ENCODE peak calls at places on chromosomes 13 and 19, in eight cellular contexts. U, V, T, X, M, F, Z and N are unnamed samples.

GRCh38 chr19:980133-980998 is 3.8 kb upstream of the WDR18 start:
- DNase-seq in U (no peak), V (peak), T (no peak), X (peak), M (no peak), F (no peak), Z (no peak), N (peak)

GRCh38 chr13:44243198-44243852 is 130.3 kb upstream of the SERP2 start:
- DNase-seq in U (no peak), V (peak), T (no peak), X (peak), M (no peak), F (no peak), Z (no peak), N (peak)

GRCh38 chr19:6228523-6229215 is 51.1 kb downstream of the MLLT1 start:
- DNase-seq in U (no peak), V (peak), T (no peak), X (peak), M (no peak), F (no peak), Z (no peak), N (peak)

GRCh38 chr13:97252735-97253134 is 30.6 kb downstream of the MBNL2 start:
- DNase-seq in U (no peak), V (no peak), T (no peak), X (no peak), M (no peak), F (no peak), Z (no peak), N (no peak)

GRCh38 chr13:95656386-95657015 is 12.0 kb upstream of the DZIP1 start:
- DNase-seq in U (no peak), V (no peak), T (no peak), X (no peak), M (no peak), F (no peak), Z (no peak), N (no peak)

GRCh38 chr19:30385174-30385573 is 13.0 kb downstream of the ZNF536 start:
- DNase-seq in U (no peak), V (no peak), T (no peak), X (no peak), M (no peak), F (no peak), Z (no peak), N (no peak)

GRCh38 chr13:40388617-40389016 is 277.8 kb downstream of the FOXO1 start:
- DNase-seq in U (peak), V (no peak), T (peak), X (peak), M (no peak), F (no peak), Z (no peak), N (no peak)

GRCh38 chr13:35720290-35720689 is 243.8 kb upstream of the MAB21L1 start:
- DNase-seq in U (no peak), V (no peak), T (no peak), X (no peak), M (no peak), F (no peak), Z (no peak), N (no peak)

GRCh38 chr13:75326173-75327131 is 155.5 kb downstream of the TBC1D4 start:
- DNase-seq in U (peak), V (no peak), T (peak), X (peak), M (no peak), F (no peak), Z (no peak), N (no peak)

GRCh38 chr13:76289558-76289957 is 596.6 kb downstream of the KCTD12 start:
- DNase-seq in U (no peak), V (no peak), T (no peak), X (no peak), M (no peak), F (no peak), Z (no peak), N (no peak)

GRCh38 chr13:34561033-34561432 is 381.0 kb upstream of the NBEA start:
- DNase-seq in U (no peak), V (no peak), T (no peak), X (no peak), M (no peak), F (no peak), Z (no peak), N (no peak)

GRCh38 chr19:58086825-58087710 is 11.0 kb downstream of the ZSCAN18 start:
- DNase-seq in U (no peak), V (peak), T (no peak), X (no peak), M (no peak), F (no peak), Z (no peak), N (no peak)

GRCh38 chr19:6023085-6023682 is 45.2 kb upstream of the RANBP3 start:
- DNase-seq in U (no peak), V (no peak), T (no peak), X (peak), M (peak), F (no peak), Z (no peak), N (no peak)

GRCh38 chr13:20461481-20461859 is 64.2 kb downstream of the CRYL1 start:
- DNase-seq in U (no peak), V (no peak), T (peak), X (peak), M (no peak), F (no peak), Z (no peak), N (no peak)

GRCh38 chr13:82480415-82480814 is 1401.9 kb downstream of the SLITRK1 start:
- DNase-seq in U (no peak), V (no peak), T (no peak), X (peak), M (no peak), F (no peak), Z (no peak), N (peak)

GRCh38 chr13:72109863-72110262 is 242.9 kb upstream of the DACH1 start:
- DNase-seq in U (no peak), V (no peak), T (no peak), X (peak), M (no peak), F (no peak), Z (no peak), N (no peak)

GRCh38 chr13:113531041-113531873 is 40.7 kb upstream of the DCUN1D2 start:
- DNase-seq in U (no peak), V (peak), T (no peak), X (no peak), M (peak), F (no peak), Z (no peak), N (no peak)

GRCh38 chr19:17415107-17415506 is 4.7 kb upstream of the MVB12A start:
- DNase-seq in U (no peak), V (peak), T (no peak), X (no peak), M (no peak), F (no peak), Z (no peak), N (no peak)

GRCh38 chr19:38213911-38214625 is 10.0 kb downstream of the DPF1 start:
- DNase-seq in U (peak), V (no peak), T (peak), X (peak), M (no peak), F (no peak), Z (no peak), N (no peak)

GRCh38 chr19:6047741-6048231 is 62.5 kb downstream of the RFX2 start:
- DNase-seq in U (no peak), V (peak), T (no peak), X (peak), M (peak), F (no peak), Z (no peak), N (peak)

GRCh38 chr13:102863590-102863989 is 17.8 kb downstream of the ERCC5 start:
- DNase-seq in U (no peak), V (no peak), T (no peak), X (no peak), M (no peak), F (no peak), Z (no peak), N (no peak)

GRCh38 chr13:67230243-67230773 is at the start of gene PCDH9:
- DNase-seq in U (peak), V (peak), T (peak), X (peak), M (peak), F (peak), Z (peak), N (peak)

GRCh38 chr19:9967326-9967725 is 31.0 kb upstream of the OLFM2 start:
- DNase-seq in U (no peak), V (no peak), T (no peak), X (no peak), M (no peak), F (no peak), Z (no peak), N (no peak)

GRCh38 chr13:99431927-99432636 is 69.2 kb upstream of the TM9SF2 start:
- DNase-seq in U (no peak), V (peak), T (no peak), X (no peak), M (no peak), F (no peak), Z (no peak), N (no peak)

GRCh38 chr19:1924320-1924961 is 16.5 kb upstream of the CSNK1G2 start:
- DNase-seq in U (no peak), V (no peak), T (no peak), X (no peak), M (no peak), F (no peak), Z (no peak), N (no peak)

GRCh38 chr13:76361868-76362267 is 524.3 kb downstream of the KCTD12 start:
- DNase-seq in U (no peak), V (no peak), T (no peak), X (no peak), M (no peak), F (no peak), Z (no peak), N (no peak)

GRCh38 chr13:113907637-113908617 is 44.1 kb upstream of the GAS6 start:
- DNase-seq in U (no peak), V (peak), T (no peak), X (peak), M (no peak), F (no peak), Z (no peak), N (no peak)

GRCh38 chr19:41430907-41431306 is 3.7 kb upstream of the B3GNT8 start:
- DNase-seq in U (no peak), V (no peak), T (no peak), X (peak), M (no peak), F (no peak), Z (no peak), N (no peak)

GRCh38 chr13:41463823-41464602 is 6.7 kb downstream of the RGCC start:
- DNase-seq in U (no peak), V (no peak), T (peak), X (no peak), M (no peak), F (no peak), Z (no peak), N (no peak)

GRCh38 chr13:97122381-97122996 is 99.6 kb upstream of the MBNL2 start:
- DNase-seq in U (no peak), V (no peak), T (no peak), X (peak), M (no peak), F (no peak), Z (no peak), N (no peak)

GRCh38 chr13:19984430-19985218 is 26.1 kb downstream of the ZMYM2 start:
- DNase-seq in U (no peak), V (peak), T (no peak), X (peak), M (no peak), F (no peak), Z (no peak), N (peak)

GRCh38 chr19:50319156-50319555 is 10.0 kb downstream of the KCNC3 start:
- DNase-seq in U (no peak), V (peak), T (no peak), X (no peak), M (no peak), F (no peak), Z (no peak), N (no peak)

GRCh38 chr13:23695711-23696512 is 125.7 kb downstream of the TNFRSF19 start:
- DNase-seq in U (peak), V (peak), T (peak), X (no peak), M (no peak), F (no peak), Z (no peak), N (no peak)

GRCh38 chr13:31090921-31091624 is 70.6 kb downstream of the HSPH1 start:
- DNase-seq in U (no peak), V (no peak), T (no peak), X (peak), M (peak), F (no peak), Z (no peak), N (no peak)

GRCh38 chr19:776549-776948 is 20.7 kb upstream of the PTBP1 start:
- DNase-seq in U (no peak), V (no peak), T (no peak), X (no peak), M (no peak), F (no peak), Z (no peak), N (no peak)